ENCODE peak calls at places on chromosomes 7 and 10, in four cellular contexts. T is body of pancreas, Z is breast epithelium, L is kidney. U is an unnamed sample.

GRCh38 chr7:96017877-96018276 is 245.5 kb downstream of the DYNC1I1 start:
- DNase-seq in Z (no peak), T (peak), L (no peak), U (no peak)

GRCh38 chr7:117072620-117073118 is 119.4 kb downstream of the ST7 start:
- DNase-seq in Z (peak), T (peak), L (no peak), U (peak)

GRCh38 chr7:97307521-97308108 is 190.1 kb downstream of the SDHAF3 start:
- DNase-seq in L (no peak), Z (no peak), T (no peak), U (no peak)

GRCh38 chr10:96276831-96277230 is 5.5 kb upstream of the BLNK start:
- DNase-seq in L (no peak), Z (no peak), T (no peak), U (no peak)

GRCh38 chr10:132169766-132170560 is 16.8 kb upstream of the DPYSL4 start:
- DNase-seq in T (no peak), L (no peak), Z (no peak), U (no peak)

GRCh38 chr7:139505563-139505962 is 17.9 kb upstream of the CLEC2L start:
- DNase-seq in L (no peak), Z (no peak), T (no peak), U (no peak)

GRCh38 chr10:86286591-86287421 is 79.8 kb downstream of the GRID1 start:
- DNase-seq in L (no peak), Z (peak), T (no peak), U (no peak)

GRCh38 chr7:2231992-2232765 is 566 bp downstream of the MAD1L1 start:
- DNase-seq in T (peak), Z (no peak), L (peak), U (no peak)

GRCh38 chr10:78640981-78641646 is 427.7 kb upstream of the ZMIZ1 start:
- DNase-seq in T (no peak), L (no peak), Z (no peak), U (no peak)

GRCh38 chr10:4332764-4333473 is 493.1 kb upstream of the AKR1E2 start:
- DNase-seq in T (no peak), Z (no peak), L (no peak), U (no peak)

GRCh38 chr7:76044375-76044774 is 3.4 kb downstream of the STYXL1 start:
- DNase-seq in Z (no peak), L (no peak), T (no peak), U (no peak)

GRCh38 chr10:106956216-106956915 is 208.1 kb downstream of the SORCS1 start:
- DNase-seq in Z (no peak), T (no peak), L (no peak), U (no peak)

GRCh38 chr10:1420663-1421362 is 316.5 kb downstream of the ADARB2 start:
- DNase-seq in L (no peak), T (peak), Z (peak), U (peak)

GRCh38 chr10:1058017-1058416 is 1.8 kb downstream of the WDR37 start:
- DNase-seq in L (no peak), Z (no peak), T (peak), U (no peak)

GRCh38 chr10:114477285-114477684 is 73.0 kb upstream of the AFAP1L2 start:
- DNase-seq in Z (peak), T (peak), L (no peak), U (peak)

GRCh38 chr10:74502963-74503608 is 323.3 kb upstream of the KAT6B start:
- DNase-seq in T (no peak), L (no peak), Z (no peak), U (peak)

GRCh38 chr7:99104631-99105030 is 39.3 kb downstream of the SMURF1 start:
- DNase-seq in T (no peak), Z (no peak), L (no peak), U (no peak)

GRCh38 chr7:47627580-47628283 is 45.8 kb upstream of the TNS3 start:
- DNase-seq in Z (no peak), T (no peak), L (no peak), U (no peak)
- H3K27ac ChIP-seq in Z (no peak), T (no peak), L (no peak), U (no peak)

GRCh38 chr7:74233655-74234280 is 20.4 kb downstream of the RFC2 start:
- DNase-seq in Z (no peak), T (no peak), L (no peak), U (peak)
- H3K4me3 ChIP-seq in Z (no peak), T (no peak), L (no peak), U (no peak)

GRCh38 chr7:134350682-134351081 is 34.0 kb upstream of the SLC35B4 start:
- DNase-seq in T (no peak), Z (no peak), L (no peak), U (no peak)

GRCh38 chr7:134343796-134344195 is 27.1 kb upstream of the SLC35B4 start:
- DNase-seq in T (no peak), L (no peak), Z (no peak), U (no peak)

GRCh38 chr7:134351424-134351823 is 34.7 kb upstream of the SLC35B4 start:
- DNase-seq in Z (no peak), T (no peak), L (no peak), U (no peak)

GRCh38 chr7:134343136-134343535 is 26.4 kb upstream of the SLC35B4 start:
- DNase-seq in T (no peak), L (no peak), Z (no peak), U (no peak)

GRCh38 chr7:134347567-134347966 is 30.8 kb upstream of the SLC35B4 start:
- DNase-seq in L (no peak), Z (no peak), T (no peak), U (no peak)
- TF ChIP-seq CTCF in L (no peak), Z (no peak), T (no peak), U (no peak)

DNA sequence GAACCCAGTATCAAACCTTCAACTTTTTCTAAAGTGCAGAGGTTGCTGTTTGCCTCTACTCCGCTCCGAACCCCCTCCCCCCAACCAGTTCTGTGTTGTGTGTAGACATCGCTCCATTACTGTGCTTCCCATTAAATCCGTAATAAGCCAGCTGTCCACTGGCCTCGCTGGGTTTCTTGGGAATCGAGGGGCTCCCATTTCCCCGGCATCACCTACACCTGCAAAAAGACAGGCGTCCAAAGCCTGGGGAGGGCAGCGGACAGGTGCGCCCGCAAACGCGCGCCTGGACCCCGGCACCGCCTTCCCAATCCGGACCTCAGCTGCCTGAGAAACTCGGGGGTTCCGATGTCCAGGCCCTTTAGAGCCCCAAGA is 631 bp downstream of the RTKN2 start:
- DNase-seq in L (peak), Z (no peak), T (no peak), U (no peak)
- H3K27ac ChIP-seq in L (no peak), Z (no peak), T (no peak), U (no peak)

DNA sequence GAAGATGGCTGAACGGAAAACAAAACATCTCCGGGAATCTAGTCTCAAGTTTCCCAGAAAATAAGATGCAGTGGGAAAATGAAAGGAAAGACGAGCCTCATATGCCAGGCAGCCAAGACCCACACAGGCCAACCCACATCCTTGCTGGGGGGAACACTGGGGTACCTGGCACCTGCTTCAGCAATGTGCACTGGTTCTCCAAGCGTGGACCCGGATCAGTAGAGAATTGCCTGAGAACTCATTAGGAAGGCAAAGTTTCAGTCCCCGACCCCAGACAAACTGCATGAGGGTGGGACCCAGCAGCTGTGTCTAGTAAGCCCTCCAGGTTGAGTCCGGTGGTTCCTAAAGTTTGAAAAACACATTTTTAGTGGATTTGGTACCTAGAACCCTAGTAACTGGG is 18.4 kb downstream of the FAM53B start:
- DNase-seq in L (no peak), T (no peak), Z (no peak), U (no peak)
- H3K4me3 ChIP-seq in L (no peak), T (no peak), Z (no peak), U (no peak)

GRCh38 chr7:108385834-108386422 is 70.3 kb downstream of the NRCAM start:
- DNase-seq in T (no peak), Z (no peak), L (no peak), U (no peak)

GRCh38 chr7:108382932-108383331 is 73.3 kb downstream of the NRCAM start:
- DNase-seq in L (no peak), T (no peak), Z (no peak), U (no peak)

GRCh38 chr7:108380527-108380926 is 75.7 kb downstream of the NRCAM start:
- DNase-seq in Z (no peak), T (no peak), L (no peak), U (no peak)

GRCh38 chr7:108384721-108385483 is 71.3 kb downstream of the NRCAM start:
- DNase-seq in T (no peak), Z (no peak), L (no peak), U (no peak)
- TF ChIP-seq CTCF in T (peak), Z (no peak), L (peak), U (peak)

GRCh38 chr7:151009340-151010001 is 14.8 kb downstream of the ATG9B start:
- DNase-seq in T (no peak), L (peak), Z (no peak), U (no peak)

GRCh38 chr7:151008511-151009323 is 15.6 kb downstream of the ATG9B start:
- DNase-seq in L (peak), Z (peak), T (peak), U (no peak)

GRCh38 chr7:151011097-151011409 is 13.2 kb downstream of the ATG9B start:
- DNase-seq in Z (no peak), T (no peak), L (no peak), U (no peak)

GRCh38 chr7:151010307-151011096 is 13.8 kb downstream of the ATG9B start:
- DNase-seq in L (peak), Z (no peak), T (no peak), U (no peak)

GRCh38 chr7:151010002-151010306 is 14.3 kb downstream of the ATG9B start:
- DNase-seq in L (peak), T (no peak), Z (no peak), U (no peak)
- H3K27ac ChIP-seq in L (no peak), T (no peak), Z (no peak), U (no peak)